ENCODE peak calls at places on chromosomes 16 and 17, in eight cellular contexts. K is thoracic aorta; E is colonic mucosa; R is glutamatergic neuron; O is DND-41; X is CD4-positive, alpha-beta T cell; Z is lower leg skin; N is body of pancreas. M is an unnamed sample.

GRCh38 chr17:76736349-76737081 is 616 bp downstream of the SRSF2 start:
- DNase-seq in O (peak; percentile 70), K (no peak), N (peak; percentile 82), X (peak; percentile 72), Z (peak; percentile 95), E (peak; percentile 79), R (peak; percentile 86), M (no peak)

GRCh38 chr16:29876578-29877249 is 13.7 kb upstream of the CDIPT start:
- DNase-seq in X (peak; percentile 38), Z (no peak), K (no peak), R (no peak), N (no peak), E (no peak), O (no peak), M (no peak)

GRCh38 chr17:43216762-43217613 is 5.3 kb downstream of the TMEM106A start:
- DNase-seq in R (no peak), N (no peak), Z (peak; percentile 42), O (no peak), K (no peak), E (no peak), X (no peak), M (no peak)

GRCh38 chr16:34801875-34802274 is 1342.5 kb downstream of the TP53TG3F start:
- DNase-seq in Z (peak; percentile 67), N (no peak), K (no peak), X (no peak), O (no peak), E (no peak), R (no peak), M (no peak)

GRCh38 chr17:78185981-78186688 is 717 bp downstream of the TK1 start:
- DNase-seq in Z (no peak), N (no peak), R (no peak), K (no peak), E (peak; percentile 83), X (no peak), O (peak; percentile 37), M (no peak)

GRCh38 chr16:70476272-70477020 is 22.1 kb downstream of the FCSK start:
- DNase-seq in R (no peak), N (peak; percentile 26), E (no peak), X (no peak), Z (no peak), O (no peak), K (no peak), M (no peak)

GRCh38 chr17:49530118-49530517 is 35.0 kb downstream of the NGFR start:
- DNase-seq in K (no peak), X (no peak), E (no peak), O (no peak), N (no peak), R (no peak), Z (no peak), M (no peak)

GRCh38 chr17:31389673-31390381 is 1.6 kb upstream of the RAB11FIP4 start:
- DNase-seq in O (no peak), Z (peak; percentile 62), E (no peak), N (no peak), R (no peak), X (no peak), K (no peak), M (no peak)

GRCh38 chr17:21286066-21286770 is 1.7 kb downstream of the MAP2K3 start:
- DNase-seq in E (peak; percentile 92), N (peak; percentile 91), O (no peak), K (peak; percentile 96), X (no peak), Z (peak; percentile 98), R (no peak), M (peak; percentile 87)

GRCh38 chr17:58311429-58311894 is 17.1 kb downstream of the TSPOAP1 start:
- DNase-seq in R (peak; percentile 8), O (no peak), K (no peak), X (no peak), Z (no peak), N (no peak), E (no peak), M (no peak)

GRCh38 chr16:89090182-89090630 is 3.4 kb upstream of the ACSF3 start:
- DNase-seq in R (no peak), N (no peak), O (no peak), X (no peak), K (no peak), E (no peak), Z (no peak), M (no peak)

GRCh38 chr17:4877089-4877488 is 22.2 kb upstream of the C17orf107 start:
- DNase-seq in K (no peak), X (no peak), N (no peak), R (no peak), O (no peak), E (no peak), Z (no peak), M (no peak)

GRCh38 chr17:76904116-76904515 is 35.9 kb downstream of the MGAT5B start:
- DNase-seq in K (no peak), R (no peak), X (no peak), Z (no peak), O (no peak), N (no peak), E (no peak), M (no peak)

GRCh38 chr16:67199011-67199807 is at the start of gene ELMO3:
- DNase-seq in O (no peak), Z (peak; percentile 89), K (no peak), R (peak; percentile 68), X (no peak), N (peak; percentile 85), E (peak; percentile 89), M (no peak)

GRCh38 chr17:80844418-80844990 is 147.1 kb upstream of the CHMP6 start:
- DNase-seq in K (no peak), R (no peak), Z (peak; percentile 79), X (no peak), E (no peak), O (no peak), N (no peak), M (no peak)

GRCh38 chr17:61362396-61362795 is 37.2 kb upstream of the TBX2 start:
- DNase-seq in Z (no peak), O (no peak), E (no peak), N (no peak), R (no peak), K (no peak), X (no peak), M (no peak)

GRCh38 chr17:38444151-38444550 is 15.9 kb downstream of the ARHGAP23 start:
- DNase-seq in O (peak; percentile 63), E (peak; percentile 47), Z (peak; percentile 92), K (no peak), R (peak; percentile 85), X (peak; percentile 44), N (peak; percentile 72), M (no peak)

GRCh38 chr16:75059411-75059810 is 57.2 kb downstream of the LDHD start:
- DNase-seq in O (no peak), N (no peak), K (no peak), Z (no peak), X (no peak), E (no peak), R (no peak), M (no peak)

GRCh38 chr17:2602597-2603017 is 9.2 kb downstream of the PAFAH1B1 start:
- DNase-seq in R (no peak), O (no peak), X (no peak), E (no peak), N (no peak), K (no peak), Z (no peak), M (no peak)

GRCh38 chr16:77211880-77212735 is 12.9 kb downstream of the SYCE1L start:
- DNase-seq in E (peak; percentile 65), X (peak; percentile 79), K (no peak), Z (peak; percentile 89), R (peak; percentile 95), N (peak; percentile 75), O (no peak), M (no peak)

GRCh38 chr16:1492082-1492922 is 858 bp upstream of the TELO2 start:
- DNase-seq in R (no peak), K (no peak), Z (no peak), E (no peak), N (no peak), O (no peak), X (no peak), M (no peak)

GRCh38 chr16:50464325-50465290 is 83.6 kb upstream of the NKD1 start:
- DNase-seq in N (no peak), Z (peak; percentile 79), E (no peak), K (no peak), R (peak; percentile 37), O (no peak), X (no peak), M (no peak)
- TF ChIP-seq CTCF in N (no peak), Z (no peak), E (no peak), K (peak; percentile 19), R (peak; percentile 55), O (no peak), X (no peak), M (no peak)

GRCh38 chr17:54968259-54968953 is at the start of the genes COX11 and STXBP4:
- DNase-seq in N (peak; percentile 99), O (peak; percentile 95), R (peak; percentile 96), K (peak; percentile 78), E (peak; percentile 97), X (peak; percentile 94), Z (peak; percentile 98), M (peak; percentile 79)
- TF ChIP-seq CTCF in N (peak; percentile 53), O (peak; percentile 55), R (no peak), K (peak; percentile 24), E (no peak), X (no peak), Z (no peak), M (no peak)

GRCh38 chr16:57946181-57946801 is 24.6 kb downstream of the CNGB1 start:
- DNase-seq in R (peak; percentile 80), E (no peak), X (no peak), K (no peak), N (no peak), O (no peak), Z (no peak), M (no peak)

GRCh38 chr16:57948027-57948426 is 22.9 kb downstream of the CNGB1 start:
- DNase-seq in E (no peak), K (no peak), N (no peak), O (no peak), X (no peak), Z (no peak), R (no peak), M (no peak)

GRCh38 chr16:57944961-57945739 is 25.8 kb downstream of the CNGB1 start:
- DNase-seq in X (no peak), Z (no peak), K (no peak), R (no peak), O (no peak), E (no peak), N (no peak), M (no peak)

GRCh38 chr16:57949013-57949412 is 21.9 kb downstream of the CNGB1 start:
- DNase-seq in O (no peak), X (no peak), R (no peak), N (no peak), K (no peak), Z (no peak), E (no peak), M (no peak)

DNA sequence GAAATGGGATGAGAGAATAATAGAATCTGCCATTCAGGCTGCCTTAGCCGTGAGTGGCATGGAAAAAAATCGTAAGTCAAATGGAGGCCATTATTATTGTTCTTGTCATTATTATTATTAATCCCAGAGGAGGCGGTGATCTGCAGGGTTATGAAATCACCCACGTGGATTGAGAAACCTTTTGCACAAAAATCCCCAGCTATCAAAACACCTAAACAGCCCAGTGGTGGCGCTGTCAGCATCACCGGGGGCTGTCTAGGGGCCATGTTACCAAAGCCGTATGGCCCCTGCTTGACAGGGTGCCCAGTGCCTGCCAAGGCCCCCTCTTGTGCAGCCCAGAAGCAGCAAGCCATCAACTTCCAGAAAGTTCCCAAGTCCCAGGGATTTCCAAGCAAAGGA is 25.2 kb downstream of the CNGB1 start:
- DNase-seq in O (no peak), E (no peak), N (no peak), Z (no peak), R (no peak), X (no peak), K (no peak), M (no peak)
- TF ChIP-seq CTCF in O (peak; percentile 5), E (no peak), N (no peak), Z (no peak), R (peak; percentile 11), X (no peak), K (no peak), M (no peak)

GRCh38 chr17:82980632-82981031 is 98.8 kb upstream of the METRNL start:
- DNase-seq in O (no peak), K (no peak), N (no peak), E (no peak), X (no peak), R (no peak), Z (no peak), M (no peak)
- TF ChIP-seq CTCF in O (no peak), K (no peak), N (no peak), E (no peak), X (no peak), R (no peak), Z (no peak), M (no peak)

M was measured in omental fat pad.